ENCODE peak calls at places on chromosomes 13 and 19, in six cellular contexts. J is IMR-90, D is trophoblast cell, G is H9, M is H1, T is mesenchymal stem cell. P is an unnamed sample.

GRCh38 chr19:29442910-29443309 is 82.9 kb upstream of the VSTM2B start:
- DNase-seq in J (no peak), D (no peak), G (no peak), M (no peak), T (no peak), P (no peak)

GRCh38 chr13:25916119-25916518 is 135.7 kb downstream of the SHISA2 start:
- DNase-seq in J (no peak), D (no peak), G (no peak), M (no peak), T (no peak), P (no peak)

GRCh38 chr13:52695856-52696255 is 43.2 kb downstream of the SUGT1 start:
- DNase-seq in J (peak; percentile 67), D (no peak), G (no peak), M (no peak), T (peak; percentile 74), P (no peak)

GRCh38 chr13:95115525-95115924 is 185.7 kb downstream of the ABCC4 start:
- DNase-seq in J (no peak), D (no peak), G (no peak), M (no peak), T (no peak), P (no peak)

GRCh38 chr19:34662919-34663318 is 14.0 kb downstream of the SCGB2B2 start:
- DNase-seq in J (no peak), D (no peak), G (peak; percentile 72), M (no peak), T (no peak), P (no peak)

GRCh38 chr19:1155352-1156304 is 18.4 kb downstream of the SBNO2 start:
- DNase-seq in J (no peak), D (peak; percentile 40), G (no peak), M (no peak), T (no peak), P (no peak)

GRCh38 chr13:110576070-110576394 is 14.5 kb upstream of the RAB20 start:
- DNase-seq in J (no peak), D (no peak), G (no peak), M (no peak), T (no peak), P (no peak)

GRCh38 chr19:21704320-21704719 is 63.1 kb downstream of the ZNF100 start:
- DNase-seq in J (no peak), D (no peak), G (no peak), M (no peak), T (no peak), P (no peak)

GRCh38 chr13:44004881-44005280 is 125.2 kb downstream of the LACC1 start:
- DNase-seq in J (peak; percentile 80), D (no peak), G (no peak), M (no peak), T (peak; percentile 85), P (no peak)

GRCh38 chr19:41860419-41861097 is 503 bp downstream of the RPS19 start:
- DNase-seq in J (no peak), D (no peak), G (no peak), M (no peak), T (peak; percentile 5), P (no peak)

GRCh38 chr19:53431399-53432087 is at the start of gene ZNF761:
- DNase-seq in J (peak; percentile 86), D (peak; percentile 98), G (peak; percentile 98), M (peak; percentile 100), T (peak; percentile 90), P (peak; percentile 90)
- H3K23ac ChIP-seq in J (peak within 1 kb of the TSS; percentile 97), D (no peak within 1 kb of the TSS), G (no peak within 1 kb of the TSS), M (no peak within 1 kb of the TSS), T (no peak within 1 kb of the TSS), P (no peak within 1 kb of the TSS)

DNA sequence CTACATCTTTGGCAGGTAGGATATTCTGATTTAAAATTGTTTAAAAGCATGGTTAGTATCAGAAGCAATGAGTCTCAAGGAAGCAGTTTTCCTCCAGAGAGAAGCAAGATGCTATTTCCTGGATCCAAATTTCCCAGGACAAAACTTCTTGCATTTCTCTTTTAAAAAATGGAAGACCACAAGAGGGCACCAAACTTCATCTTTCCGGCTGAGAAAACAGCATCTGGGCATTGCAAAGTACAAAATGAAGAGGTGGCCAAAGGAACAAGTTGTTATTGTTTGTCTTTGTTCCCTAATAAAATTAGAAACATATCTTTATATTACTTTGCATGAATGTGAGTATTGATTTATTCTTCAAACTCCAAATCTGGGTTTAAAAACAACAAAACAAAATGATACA is 60.0 kb upstream of the LRCH1 start:
- DNase-seq in J (peak; percentile 48), D (peak; percentile 22), G (no peak), M (no peak), T (peak; percentile 55), P (peak; percentile 37)
- H2AFZ ChIP-seq in J (no peak overlapping the region), D (no peak overlapping the region), G (no peak overlapping the region), M (no peak overlapping the region), T (no peak overlapping the region), P (no peak overlapping the region)

GRCh38 chr13:48505597-48506091 is 27.2 kb downstream of the RCBTB2 start:
- DNase-seq in J (peak; percentile 71), D (no peak), G (no peak), M (no peak), T (peak; percentile 60), P (no peak)
- H2BK120ac ChIP-seq in J (no peak overlapping the region), D (no peak overlapping the region), G (no peak overlapping the region), M (no peak overlapping the region), T (no peak overlapping the region), P (no peak overlapping the region)

DNA sequence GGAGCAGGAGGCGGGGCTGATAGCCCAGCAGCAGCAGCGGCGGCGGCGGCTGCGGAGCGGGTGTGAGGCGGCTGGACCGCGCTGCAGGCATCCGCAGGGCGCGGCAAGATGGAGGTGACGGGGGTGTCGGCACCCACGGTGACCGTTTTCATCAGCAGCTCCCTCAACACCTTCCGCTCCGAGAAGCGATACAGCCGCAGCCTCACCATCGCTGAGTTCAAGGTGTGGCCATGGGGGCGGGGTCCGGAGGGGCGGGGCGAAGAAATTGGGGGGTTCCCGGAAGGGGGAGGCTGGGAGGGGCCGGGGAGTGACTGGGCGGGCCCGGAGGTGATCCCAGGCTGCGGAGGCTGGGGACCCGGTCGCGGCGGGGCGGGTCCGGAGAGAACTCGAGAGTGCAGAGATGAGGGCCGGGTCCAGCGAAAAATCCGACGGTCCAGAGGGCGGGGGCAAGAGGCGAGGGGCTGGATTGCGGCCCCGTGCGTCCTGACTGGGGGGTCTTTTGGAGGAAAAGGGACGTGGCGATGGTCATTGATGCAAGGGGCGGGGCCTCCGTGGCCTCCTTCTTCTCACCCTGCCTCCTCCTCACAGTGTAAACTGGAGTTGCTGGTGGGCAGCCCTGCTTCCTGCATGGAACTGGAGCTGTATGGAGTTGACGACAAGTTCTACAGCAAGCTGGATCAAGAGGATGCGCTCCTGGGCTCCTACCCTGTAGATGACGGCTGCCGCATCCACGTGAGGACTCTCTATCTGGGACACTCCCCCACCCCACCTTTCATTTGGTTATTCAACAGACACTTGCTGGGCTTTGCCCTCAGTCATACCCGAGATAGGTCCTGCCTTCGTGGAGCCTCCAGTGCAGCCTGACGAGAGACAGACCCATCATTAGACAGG is at the start of gene TBCB:
- DNase-seq in J (peak; percentile 28), D (no peak), G (no peak), M (no peak), T (peak; percentile 57), P (no peak)
- H3K23ac ChIP-seq in J (peak within 1 kb of the TSS; percentile 90), D (no peak within 1 kb of the TSS), G (no peak within 1 kb of the TSS), M (no peak within 1 kb of the TSS), T (no peak within 1 kb of the TSS), P (peak within 1 kb of the TSS; percentile 98)

P was measured in neuronal stem cell.